ENCODE peak calls at places on chromosomes 16 and 17, in eight cellular contexts. R, S, X, L, W, E, Q and P are unnamed samples.
A peak's percentile ranks its signal among the peaks of the same experiment; 100 is the strongest.

GRCh38 chr17:82973456-82974135 is 105.8 kb upstream of the METRNL start:
- DNase-seq in R (no peak), X (no peak), S (peak; percentile 68), L (no peak), E (peak; percentile 44), W (no peak), Q (no peak), P (no peak)

GRCh38 chr16:73166394-73166971 is 118.6 kb upstream of the ZFHX3 start:
- DNase-seq in X (no peak), R (no peak), L (no peak), S (no peak), Q (no peak), W (no peak), E (no peak), P (no peak)

GRCh38 chr16:67150833-67151396 is at the start of gene B3GNT9:
- DNase-seq in W (no peak), S (peak; percentile 85), R (peak; percentile 55), E (peak; percentile 92), X (peak; percentile 47), Q (no peak), L (no peak), P (no peak)

GRCh38 chr17:63153488-63153887 is 187.5 kb downstream of the TANC2 start:
- DNase-seq in S (no peak), Q (no peak), W (no peak), L (no peak), E (no peak), X (no peak), R (no peak), P (no peak)

GRCh38 chr17:76075364-76076099 is 951 bp downstream of the GALR2 start:
- DNase-seq in W (no peak), S (no peak), Q (peak; percentile 53), X (peak; percentile 35), L (no peak), R (no peak), E (peak; percentile 90), P (no peak)

GRCh38 chr17:57432507-57433277 is 176.4 kb downstream of the MSI2 start:
- DNase-seq in X (no peak), E (peak; percentile 72), W (no peak), R (no peak), S (no peak), Q (no peak), L (no peak), P (no peak)

GRCh38 chr17:83062011-83062817 is 17.2 kb upstream of the METRNL start:
- DNase-seq in E (peak; percentile 35), Q (no peak), X (no peak), W (no peak), L (no peak), R (no peak), S (peak; percentile 62), P (no peak)

GRCh38 chr16:81465375-81465943 is 20.9 kb downstream of the CMIP start:
- DNase-seq in X (no peak), L (no peak), E (no peak), S (no peak), W (no peak), R (no peak), Q (peak; percentile 41), P (no peak)

GRCh38 chr17:2292100-2292499 is 11.5 kb downstream of the SMG6 start:
- DNase-seq in R (no peak), S (no peak), E (no peak), L (no peak), X (peak; percentile 32), W (no peak), Q (no peak), P (no peak)

GRCh38 chr16:878071-878784 is 77.7 kb upstream of the GNG13 start:
- DNase-seq in X (no peak), E (peak; percentile 82), L (no peak), S (no peak), W (peak; percentile 44), R (no peak), Q (no peak), P (no peak)

GRCh38 chr16:1212616-1213194 is 12.4 kb downstream of the TPSG1 start:
- DNase-seq in S (no peak), L (no peak), W (no peak), Q (no peak), E (no peak), R (no peak), X (no peak), P (no peak)

GRCh38 chr16:56737539-56737938 is 7.6 kb downstream of the NUP93 start:
- DNase-seq in E (no peak), R (no peak), Q (no peak), W (no peak), X (no peak), L (no peak), S (no peak), P (no peak)